ENCODE peak calls at places on chromosomes 4 and X, in eight cellular contexts. One of them, this sample, is unnamed.

GRCh38 chr4:149746281-149746680 is 69.4 kb downstream of the IQCM start:
- DNase-seq in cardiac muscle cell: no peak
- DNase-seq in uterus: no peak
- DNase-seq in central memory CD4-positive, alpha-beta T cell: no peak
- DNase-seq in tibial artery: no peak
- DNase-seq in mesothelial cell of epicardium: no peak
- DNase-seq in astrocyte of the cerebellum: no peak
- DNase-seq in activated CD4-positive, alpha-beta T cell treated with anti-CD3 and anti-CD28 coated beads, Interleukin-2, amount 50 U/mL, for 1 hour: no peak
- DNase-seq in this sample: no peak

GRCh38 chrX:110163488-110163887 is 154.4 kb downstream of the AMMECR1 start:
- DNase-seq in uterus: no peak
- DNase-seq in cardiac muscle cell: no peak
- DNase-seq in tibial artery: no peak
- DNase-seq in activated CD4-positive, alpha-beta T cell treated with anti-CD3 and anti-CD28 coated beads, Interleukin-2, amount 50 U/mL, for 1 hour: no peak
- DNase-seq in mesothelial cell of epicardium: no peak
- DNase-seq in astrocyte of the cerebellum: no peak
- DNase-seq in central memory CD4-positive, alpha-beta T cell: no peak
- DNase-seq in this sample: no peak

GRCh38 chr4:179097741-179098140 is 1655.5 kb upstream of the AGA start:
- DNase-seq in activated CD4-positive, alpha-beta T cell treated with anti-CD3 and anti-CD28 coated beads, Interleukin-2, amount 50 U/mL, for 1 hour: no peak
- DNase-seq in uterus: no peak
- DNase-seq in tibial artery: no peak
- DNase-seq in cardiac muscle cell: peak; percentile 83
- DNase-seq in central memory CD4-positive, alpha-beta T cell: no peak
- DNase-seq in mesothelial cell of epicardium: peak; percentile 67
- DNase-seq in astrocyte of the cerebellum: peak; percentile 19
- DNase-seq in this sample: peak; percentile 6

GRCh38 chr4:138039010-138039409 is 203.1 kb downstream of the SLC7A11 start:
- DNase-seq in astrocyte of the cerebellum: no peak
- DNase-seq in mesothelial cell of epicardium: no peak
- DNase-seq in tibial artery: no peak
- DNase-seq in uterus: no peak
- DNase-seq in cardiac muscle cell: no peak
- DNase-seq in central memory CD4-positive, alpha-beta T cell: no peak
- DNase-seq in activated CD4-positive, alpha-beta T cell treated with anti-CD3 and anti-CD28 coated beads, Interleukin-2, amount 50 U/mL, for 1 hour: no peak
- DNase-seq in this sample: no peak

GRCh38 chrX:67543818-67544217 is at the start of gene AR:
- DNase-seq in activated CD4-positive, alpha-beta T cell treated with anti-CD3 and anti-CD28 coated beads, Interleukin-2, amount 50 U/mL, for 1 hour: no peak
- DNase-seq in tibial artery: peak; percentile 78
- DNase-seq in astrocyte of the cerebellum: peak; percentile 28
- DNase-seq in central memory CD4-positive, alpha-beta T cell: no peak
- DNase-seq in uterus: peak; percentile 83
- DNase-seq in mesothelial cell of epicardium: peak; percentile 37
- DNase-seq in cardiac muscle cell: peak; percentile 43
- DNase-seq in this sample: no peak

GRCh38 chr4:70670332-70671014 is 4.2 kb upstream of the JCHAIN start:
- DNase-seq in cardiac muscle cell: no peak
- DNase-seq in uterus: no peak
- DNase-seq in astrocyte of the cerebellum: no peak
- DNase-seq in activated CD4-positive, alpha-beta T cell treated with anti-CD3 and anti-CD28 coated beads, Interleukin-2, amount 50 U/mL, for 1 hour: no peak
- DNase-seq in mesothelial cell of epicardium: no peak
- DNase-seq in tibial artery: no peak
- DNase-seq in central memory CD4-positive, alpha-beta T cell: no peak
- DNase-seq in this sample: no peak

GRCh38 chrX:24242649-24243556 is 71.0 kb downstream of the SUPT20HL2 start:
- DNase-seq in cardiac muscle cell: no peak
- DNase-seq in mesothelial cell of epicardium: no peak
- DNase-seq in tibial artery: peak; percentile 86
- DNase-seq in central memory CD4-positive, alpha-beta T cell: no peak
- DNase-seq in activated CD4-positive, alpha-beta T cell treated with anti-CD3 and anti-CD28 coated beads, Interleukin-2, amount 50 U/mL, for 1 hour: no peak
- DNase-seq in astrocyte of the cerebellum: peak; percentile 76
- DNase-seq in uterus: peak; percentile 63
- DNase-seq in this sample: no peak

GRCh38 chr4:55132775-55133174 is 7.4 kb upstream of the KDR start:
- DNase-seq in uterus: no peak
- DNase-seq in mesothelial cell of epicardium: no peak
- DNase-seq in central memory CD4-positive, alpha-beta T cell: no peak
- DNase-seq in activated CD4-positive, alpha-beta T cell treated with anti-CD3 and anti-CD28 coated beads, Interleukin-2, amount 50 U/mL, for 1 hour: no peak
- DNase-seq in astrocyte of the cerebellum: no peak
- DNase-seq in tibial artery: no peak
- DNase-seq in cardiac muscle cell: no peak
- DNase-seq in this sample: no peak

GRCh38 chrX:7242613-7243012 is 94.7 kb upstream of the PUDP start:
- DNase-seq in astrocyte of the cerebellum: no peak
- DNase-seq in tibial artery: no peak
- DNase-seq in central memory CD4-positive, alpha-beta T cell: no peak
- DNase-seq in activated CD4-positive, alpha-beta T cell treated with anti-CD3 and anti-CD28 coated beads, Interleukin-2, amount 50 U/mL, for 1 hour: no peak
- DNase-seq in uterus: no peak
- DNase-seq in mesothelial cell of epicardium: no peak
- DNase-seq in cardiac muscle cell: no peak
- DNase-seq in this sample: no peak

GRCh38 chrX:53305996-53306937 is 24.9 kb upstream of the IQSEC2 start:
- DNase-seq in cardiac muscle cell: no peak
- DNase-seq in activated CD4-positive, alpha-beta T cell treated with anti-CD3 and anti-CD28 coated beads, Interleukin-2, amount 50 U/mL, for 1 hour: no peak
- DNase-seq in central memory CD4-positive, alpha-beta T cell: no peak
- DNase-seq in astrocyte of the cerebellum: no peak
- DNase-seq in uterus: no peak
- DNase-seq in mesothelial cell of epicardium: no peak
- DNase-seq in tibial artery: no peak
- DNase-seq in this sample: no peak

GRCh38 chrX:10447577-10448214 is 172.7 kb downstream of the MID1 start:
- DNase-seq in astrocyte of the cerebellum: peak; percentile 31
- DNase-seq in activated CD4-positive, alpha-beta T cell treated with anti-CD3 and anti-CD28 coated beads, Interleukin-2, amount 50 U/mL, for 1 hour: no peak
- DNase-seq in mesothelial cell of epicardium: no peak
- DNase-seq in central memory CD4-positive, alpha-beta T cell: no peak
- DNase-seq in uterus: no peak
- DNase-seq in cardiac muscle cell: no peak
- DNase-seq in tibial artery: no peak
- DNase-seq in this sample: no peak

GRCh38 chrX:13464599-13465275 is 104.7 kb upstream of the EGFL6 start:
- DNase-seq in tibial artery: no peak
- DNase-seq in uterus: no peak
- DNase-seq in mesothelial cell of epicardium: no peak
- DNase-seq in central memory CD4-positive, alpha-beta T cell: no peak
- DNase-seq in astrocyte of the cerebellum: no peak
- DNase-seq in cardiac muscle cell: no peak
- DNase-seq in activated CD4-positive, alpha-beta T cell treated with anti-CD3 and anti-CD28 coated beads, Interleukin-2, amount 50 U/mL, for 1 hour: no peak
- DNase-seq in this sample: no peak

GRCh38 chr4:132228676-132229075 is 920.4 kb upstream of the PCDH10 start:
- DNase-seq in astrocyte of the cerebellum: no peak
- DNase-seq in uterus: no peak
- DNase-seq in mesothelial cell of epicardium: no peak
- DNase-seq in tibial artery: no peak
- DNase-seq in cardiac muscle cell: no peak
- DNase-seq in central memory CD4-positive, alpha-beta T cell: no peak
- DNase-seq in activated CD4-positive, alpha-beta T cell treated with anti-CD3 and anti-CD28 coated beads, Interleukin-2, amount 50 U/mL, for 1 hour: no peak
- DNase-seq in this sample: no peak